ENCODE peak calls at places on chromosomes 12 and 14, in seven cellular contexts. A is ovary, G is uterus, Z is endothelial cell of umbilical vein, R is breast epithelium, W is A549, Q is H1. C is an unnamed sample.

GRCh38 chr14:96117101-96117897 is 78.1 kb downstream of the C14orf132 start:
- DNase-seq in A (no peak), G (no peak), Z (no peak), R (no peak), W (no peak), Q (no peak), C (no peak)

GRCh38 chr14:100536141-100536540 is 51.1 kb downstream of the BEGAIN start:
- DNase-seq in A (peak; percentile 25), G (no peak), Z (no peak), R (peak; percentile 34), W (no peak), Q (no peak), C (no peak)

GRCh38 chr14:99682809-99683618 is 1.1 kb upstream of the CYP46A1 start:
- DNase-seq in A (peak; percentile 90), G (peak; percentile 77), Z (peak; percentile 60), R (peak; percentile 74), W (peak; percentile 77), Q (peak; percentile 97), C (peak; percentile 80)

GRCh38 chr12:18658179-18658578 is 79.6 kb downstream of the PLCZ1 start:
- DNase-seq in A (no peak), G (no peak), Z (no peak), R (no peak), W (no peak), Q (no peak), C (no peak)

GRCh38 chr12:65318186-65318685 is 39.8 kb downstream of the MSRB3 start:
- DNase-seq in A (no peak), G (no peak), Z (no peak), R (no peak), W (no peak), Q (no peak), C (no peak)

GRCh38 chr14:92973265-92973797 is 50.4 kb downstream of the CHGA start:
- DNase-seq in A (peak; percentile 88), G (peak; percentile 93), Z (peak; percentile 17), R (peak; percentile 69), W (peak; percentile 49), Q (peak; percentile 100), C (no peak)

GRCh38 chr12:98719515-98720504 is 74.7 kb downstream of the APAF1 start:
- DNase-seq in A (no peak), G (no peak), Z (no peak), R (no peak), W (no peak), Q (no peak), C (no peak)

GRCh38 chr12:122886851-122887816 is 8.8 kb downstream of the VPS37B start:
- DNase-seq in A (no peak), G (no peak), Z (peak; percentile 71), R (no peak), W (peak; percentile 70), Q (no peak), C (no peak)

GRCh38 chr12:114790276-114790675 is 106.3 kb upstream of the TBX3 start:
- DNase-seq in A (no peak), G (no peak), Z (no peak), R (no peak), W (no peak), Q (no peak), C (no peak)

DNA sequence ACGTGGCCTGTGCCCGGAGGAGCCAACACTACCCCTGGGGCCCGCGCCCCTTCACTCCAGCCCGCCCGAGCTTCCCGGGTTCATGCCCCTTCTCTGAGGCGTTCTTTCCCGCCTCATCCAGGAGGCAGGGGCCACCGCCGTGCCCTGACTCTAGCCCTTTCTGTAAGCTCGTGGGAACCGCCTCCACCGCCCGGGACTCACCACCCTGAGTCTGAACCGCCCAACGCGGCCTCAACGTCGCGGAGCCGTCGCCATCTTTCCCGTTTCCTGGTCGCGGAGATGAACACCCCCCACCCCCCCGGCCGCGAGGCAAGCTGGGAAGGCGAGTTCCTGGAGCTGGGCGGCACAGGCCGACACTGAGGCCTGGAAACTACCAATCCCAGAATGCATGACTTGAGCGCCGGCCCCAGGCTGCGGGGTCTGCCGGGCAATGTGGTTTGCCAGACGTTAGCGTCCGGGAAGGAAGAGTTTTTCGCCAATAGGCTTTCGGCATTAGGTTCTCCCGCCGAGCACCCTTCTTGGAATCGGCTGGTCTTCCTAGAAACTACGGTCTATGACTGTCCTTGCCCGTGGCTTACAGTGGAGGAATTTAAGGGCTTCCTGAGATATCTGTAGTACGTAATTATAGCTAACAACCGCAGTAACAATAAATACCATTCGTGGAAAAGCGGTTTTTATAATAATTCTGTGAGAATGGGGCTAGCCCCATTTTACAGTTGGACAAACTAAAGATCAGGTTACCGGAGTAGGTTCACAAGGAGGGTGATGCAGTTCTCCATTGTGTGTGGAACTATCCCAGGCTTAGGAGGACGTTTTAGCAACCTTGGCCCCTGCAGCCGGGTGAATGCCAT is at the start of gene DDX23:
- DNase-seq in A (peak; percentile 93), G (peak; percentile 93), Z (peak; percentile 98), R (peak; percentile 93), W (peak; percentile 98), Q (peak; percentile 82), C (peak; percentile 93)
- TF ChIP-seq POLR2A in A (peak; percentile 66), G (peak; percentile 40), Z (peak; percentile 81), R (peak; percentile 70), W (peak; percentile 71), Q (peak; percentile 89), C (peak; percentile 91)

GRCh38 chr12:55705802-55706402 is 1.8 kb downstream of the ITGA7 start:
- DNase-seq in A (no peak), G (no peak), Z (no peak), R (no peak), W (peak; percentile 27), Q (peak; percentile 72), C (no peak)
- TF ChIP-seq POLR2A in A (no peak), G (no peak), Z (no peak), R (no peak), W (no peak), Q (no peak), C (no peak)

DNA sequence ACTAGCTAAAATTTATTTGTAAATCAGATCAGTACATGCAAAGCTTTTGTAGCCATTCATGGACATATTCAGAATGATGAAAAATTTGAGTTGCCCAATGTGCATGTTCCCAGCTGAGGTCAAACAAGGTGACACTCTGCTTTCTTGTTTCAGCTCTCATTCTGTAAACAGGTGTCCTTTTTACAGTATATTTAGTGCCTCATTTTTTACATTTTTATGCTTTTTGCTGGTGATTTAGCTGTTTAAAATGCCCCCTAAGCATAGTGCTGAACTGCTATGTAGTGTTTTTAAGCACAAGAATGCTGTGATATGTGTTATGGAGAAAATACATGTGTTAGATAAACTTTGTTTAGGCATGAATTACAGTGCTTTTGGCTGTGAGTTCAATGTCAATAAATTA is 76.4 kb downstream of the MIA2 start:
- DNase-seq in A (no peak), G (no peak), Z (no peak), R (no peak), W (no peak), Q (no peak), C (no peak)
- TF ChIP-seq POLR2A in A (no peak), G (no peak), Z (no peak), R (no peak), W (no peak), Q (no peak), C (no peak)

GRCh38 chr12:45991289-45992249 is 1.2 kb upstream of the SCAF11 start:
- DNase-seq in A (peak; percentile 73), G (peak; percentile 57), Z (peak; percentile 74), R (peak; percentile 73), W (peak; percentile 77), Q (peak; percentile 67), C (peak; percentile 35)

GRCh38 chr12:45988259-45988658 is 2.1 kb downstream of the SCAF11 start:
- DNase-seq in A (no peak), G (no peak), Z (no peak), R (no peak), W (no peak), Q (no peak), C (no peak)

GRCh38 chr12:45989277-45989856 is 1.0 kb downstream of the SCAF11 start:
- DNase-seq in A (no peak), G (no peak), Z (no peak), R (no peak), W (no peak), Q (no peak), C (no peak)

GRCh38 chr12:45990468-45991288 is at the start of gene SCAF11:
- DNase-seq in A (peak; percentile 100), G (peak; percentile 100), Z (peak; percentile 100), R (peak; percentile 100), W (peak; percentile 100), Q (peak; percentile 100), C (peak; percentile 80)

GRCh38 chr12:45989857-45990467 is 412 bp downstream of the SCAF11 start:
- DNase-seq in A (peak; percentile 73), G (peak; percentile 60), Z (peak; percentile 55), R (peak; percentile 66), W (peak; percentile 63), Q (peak; percentile 62), C (peak; percentile 8)
- TF ChIP-seq POLR2A in A (peak; percentile 37), G (no peak), Z (peak; percentile 61), R (peak; percentile 39), W (peak; percentile 27), Q (peak; percentile 46), C (peak; percentile 57)

GRCh38 chr14:22976620-22977433 is 5.5 kb downstream of the AJUBA start:
- DNase-seq in A (no peak), G (no peak), Z (peak; percentile 62), R (no peak), W (peak; percentile 83), Q (no peak), C (no peak)
- TF ChIP-seq POLR2A in A (no peak), G (no peak), Z (no peak), R (no peak), W (no peak), Q (no peak), C (no peak)

GRCh38 chr12:120528861-120529525 is at the start of gene COQ5:
- DNase-seq in A (peak; percentile 93), G (peak; percentile 88), Z (peak; percentile 89), R (peak; percentile 83), W (peak; percentile 88), Q (peak; percentile 92), C (peak; percentile 61)

GRCh38 chr12:120534203-120534702 is at the start of gene RNF10:
- DNase-seq in A (peak; percentile 83), G (peak; percentile 83), Z (peak; percentile 78), R (peak; percentile 81), W (peak; percentile 94), Q (peak; percentile 80), C (peak; percentile 84)

GRCh38 chr12:120532701-120533238 is 1.4 kb upstream of the RNF10 start:
- DNase-seq in A (no peak), G (no peak), Z (no peak), R (no peak), W (no peak), Q (no peak), C (no peak)

GRCh38 chr12:120534703-120535655 is 823 bp downstream of the RNF10 start:
- DNase-seq in A (peak; percentile 60), G (peak; percentile 23), Z (peak; percentile 81), R (peak; percentile 56), W (peak; percentile 51), Q (peak; percentile 78), C (no peak)

GRCh38 chr12:120529641-120530314 is 820 bp upstream of the COQ5 start:
- DNase-seq in A (no peak), G (no peak), Z (peak; percentile 73), R (no peak), W (peak; percentile 61), Q (no peak), C (no peak)
- TF ChIP-seq POLR2A in A (no peak), G (no peak), Z (no peak), R (no peak), W (no peak), Q (no peak), C (peak; percentile 40)

GRCh38 chr14:103711516-103712431 is 3.5 kb downstream of the XRCC3 start:
- DNase-seq in A (peak; percentile 65), G (peak; percentile 58), Z (peak; percentile 45), R (peak; percentile 75), W (no peak), Q (no peak), C (no peak)
- TF ChIP-seq POLR2A in A (no peak), G (no peak), Z (peak; percentile 10), R (no peak), W (no peak), Q (no peak), C (no peak)

C was measured in GM12891.